ENCODE peak calls at places on chromosomes 3 and 15, in seven cellular contexts. Z is pancreas, K is RWPE1, C is GM23338, M is iPS DF 6.9, F is GM23248, L is breast epithelium. A is an unnamed sample.

GRCh38 chr15:58608129-58608590 is 141.3 kb downstream of the ADAM10 start:
- DNase-seq in Z (no peak), K (no peak), C (no peak), M (no peak), F (peak; percentile 70), L (no peak), A (no peak)

GRCh38 chr3:150913174-150913922 is 8.1 kb upstream of the MINDY4B start:
- DNase-seq in Z (no peak), K (no peak), C (no peak), M (no peak), F (peak; percentile 5), L (no peak), A (no peak)

GRCh38 chr3:12194209-12194608 is 35.5 kb upstream of the TIMP4 start:
- DNase-seq in Z (no peak), K (peak; percentile 30), C (no peak), M (no peak), F (peak; percentile 88), L (no peak), A (no peak)

GRCh38 chr15:69074011-69074842 is 59.7 kb downstream of the NOX5 start:
- DNase-seq in Z (peak; percentile 37), K (peak; percentile 56), C (peak; percentile 84), M (no peak), F (peak; percentile 67), L (peak; percentile 74), A (no peak)

GRCh38 chr3:157110761-157111238 is 49.1 kb downstream of the CCNL1 start:
- DNase-seq in Z (no peak), K (no peak), C (no peak), M (no peak), F (no peak), L (no peak), A (no peak)

GRCh38 chr3:64533565-64534317 is 154.1 kb downstream of the ADAMTS9 start:
- DNase-seq in Z (peak; percentile 82), K (peak; percentile 65), C (peak; percentile 96), M (peak; percentile 82), F (peak; percentile 90), L (peak; percentile 81), A (peak; percentile 70)

GRCh38 chr3:165919284-165919683 is 82.1 kb upstream of the BCHE start:
- DNase-seq in Z (no peak), K (no peak), C (no peak), M (no peak), F (no peak), L (no peak), A (no peak)

GRCh38 chr15:82849556-82850241 is 40.3 kb downstream of the WHAMM start:
- DNase-seq in Z (peak; percentile 77), K (peak; percentile 50), C (peak; percentile 96), M (peak; percentile 88), F (peak; percentile 85), L (peak; percentile 76), A (no peak)

GRCh38 chr15:33132722-33133345 is 61.7 kb downstream of the FMN1 start:
- DNase-seq in Z (no peak), K (peak; percentile 90), C (peak; percentile 83), M (peak; percentile 60), F (peak; percentile 72), L (no peak), A (no peak)

GRCh38 chr15:70870066-70870465 is 16.1 kb upstream of the LARP6 start:
- DNase-seq in Z (no peak), K (no peak), C (no peak), M (no peak), F (peak; percentile 80), L (no peak), A (no peak)
- H3K27ac ChIP-seq in Z (no peak overlapping the region), K (no peak overlapping the region), C (no peak overlapping the region), M (no peak overlapping the region), F (peak overlapping the region; percentile 11), L (peak overlapping the region; percentile 36), A (peak overlapping the region; percentile 90)

GRCh38 chr3:127962937-127963336 is 47.9 kb downstream of the KBTBD12 start:
- DNase-seq in Z (no peak), K (no peak), C (no peak), M (no peak), F (no peak), L (no peak), A (no peak)

GRCh38 chr3:127959873-127960272 is 44.8 kb downstream of the KBTBD12 start:
- DNase-seq in Z (no peak), K (peak; percentile 25), C (peak; percentile 73), M (peak; percentile 22), F (peak; percentile 23), L (no peak), A (no peak)

GRCh38 chr3:127964053-127964452 is 49.0 kb downstream of the KBTBD12 start:
- DNase-seq in Z (no peak), K (no peak), C (no peak), M (no peak), F (no peak), L (no peak), A (no peak)

GRCh38 chr3:127961124-127961523 is 46.1 kb downstream of the KBTBD12 start:
- DNase-seq in Z (no peak), K (no peak), C (no peak), M (no peak), F (no peak), L (no peak), A (no peak)

DNA sequence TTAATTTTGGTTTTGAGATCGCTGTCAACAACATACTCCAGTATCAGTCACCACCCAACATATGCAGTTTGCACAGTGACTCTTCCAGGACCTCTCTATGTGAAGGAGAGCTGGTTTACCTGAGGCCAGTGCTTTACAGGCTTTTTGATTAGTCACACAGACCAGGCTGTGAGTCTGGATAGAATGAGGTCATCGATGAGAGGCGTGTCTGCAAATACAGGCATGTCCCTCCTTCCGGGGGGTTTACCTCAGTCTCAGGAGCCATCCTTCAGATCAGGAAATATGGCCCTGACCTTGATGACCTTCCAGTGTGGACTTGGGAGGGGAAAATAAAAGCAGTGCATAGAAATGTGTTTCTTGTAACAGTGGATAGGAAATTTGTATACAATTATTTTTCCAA is 46.9 kb downstream of the KBTBD12 start:
- DNase-seq in Z (no peak), K (peak; percentile 93), C (peak; percentile 18), M (no peak), F (peak; percentile 60), L (no peak), A (no peak)
- H3K27ac ChIP-seq in Z (no peak overlapping the region), K (no peak overlapping the region), C (no peak overlapping the region), M (no peak overlapping the region), F (no peak overlapping the region), L (no peak overlapping the region), A (peak overlapping the region; percentile 54)

GRCh38 chr15:89115547-89115946 is 27.3 kb downstream of the ABHD2 start:
- DNase-seq in Z (peak; percentile 79), K (no peak), C (peak; percentile 50), M (no peak), F (no peak), L (no peak), A (no peak)
- H3K27ac ChIP-seq in Z (peak overlapping the region; percentile 79), K (no peak overlapping the region), C (peak overlapping the region; percentile 64), M (no peak overlapping the region), F (no peak overlapping the region), L (peak overlapping the region; percentile 69), A (peak overlapping the region; percentile 92)

GRCh38 chr3:189563841-189564563 is 67.2 kb upstream of the TP63 start:
- DNase-seq in Z (no peak), K (peak; percentile 83), C (no peak), M (no peak), F (peak; percentile 92), L (no peak), A (no peak)
- H3K27ac ChIP-seq in Z (no peak overlapping the region), K (no peak overlapping the region), C (peak overlapping the region; percentile 39), M (no peak overlapping the region), F (peak overlapping the region; percentile 37), L (no peak overlapping the region), A (no peak overlapping the region)

GRCh38 chr3:58000306-58000705 is 7.9 kb upstream of the FLNB start:
- DNase-seq in Z (no peak), K (no peak), C (no peak), M (no peak), F (no peak), L (no peak), A (no peak)

GRCh38 chr3:57999423-58000115 is 8.7 kb upstream of the FLNB start:
- DNase-seq in Z (no peak), K (no peak), C (no peak), M (no peak), F (no peak), L (no peak), A (no peak)

GRCh38 chr3:58001979-58002378 is 6.2 kb upstream of the FLNB start:
- DNase-seq in Z (no peak), K (no peak), C (no peak), M (no peak), F (no peak), L (no peak), A (no peak)

GRCh38 chr3:58000713-58001467 is 7.3 kb upstream of the FLNB start:
- DNase-seq in Z (no peak), K (peak; percentile 53), C (no peak), M (no peak), F (no peak), L (no peak), A (no peak)

DNA sequence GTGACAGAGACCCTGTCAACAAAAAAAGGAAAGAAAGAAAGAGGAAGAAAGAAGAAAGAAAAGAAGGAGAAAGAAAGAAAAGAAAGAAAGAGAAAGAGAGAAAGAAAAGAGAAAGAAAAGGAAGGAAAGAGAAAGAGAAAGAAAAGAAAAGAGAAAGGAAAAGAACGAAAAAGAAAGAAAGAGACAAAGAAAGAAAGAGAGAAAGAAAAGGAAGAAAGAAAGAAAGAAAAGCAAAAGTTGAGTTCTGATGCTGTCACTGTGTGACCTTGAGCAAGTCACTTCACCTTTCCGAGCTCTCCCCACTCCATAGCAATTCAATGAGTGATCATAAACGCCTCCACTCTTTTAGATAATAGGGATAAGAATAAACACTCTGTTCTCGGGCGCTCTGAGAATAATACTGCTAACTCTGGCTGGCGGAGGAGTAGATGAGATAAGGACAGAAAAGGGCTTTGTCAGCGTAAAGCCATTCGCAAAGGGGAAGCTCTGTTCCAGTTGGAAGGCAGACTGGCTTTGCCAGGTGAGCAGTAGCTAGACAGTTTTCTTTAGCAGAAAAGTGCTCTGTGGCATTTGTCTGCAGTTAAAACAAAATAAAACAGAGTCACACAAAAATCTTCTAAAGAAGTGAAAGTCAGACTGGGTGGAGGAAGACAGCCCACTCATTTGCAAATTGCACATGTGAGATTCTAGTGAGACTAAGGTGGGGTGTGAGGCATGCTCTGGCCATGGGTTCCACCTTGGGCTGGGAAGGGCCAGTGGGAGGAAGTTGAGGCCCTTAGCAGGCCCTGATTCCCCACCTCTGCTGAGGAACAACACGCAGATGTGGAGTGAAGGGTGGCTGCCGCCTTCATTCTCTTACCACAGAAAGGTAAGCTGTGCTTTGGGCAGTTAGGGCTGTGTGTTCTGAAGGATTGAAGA is 9.6 kb upstream of the FLNB start:
- DNase-seq in Z (no peak), K (no peak), C (no peak), M (no peak), F (peak; percentile 47), L (no peak), A (peak; percentile 47)
- H3K27ac ChIP-seq in Z (peak overlapping the region; percentile 56), K (peak overlapping the region; percentile 74), C (no peak overlapping the region), M (no peak overlapping the region), F (no peak overlapping the region), L (peak overlapping the region; percentile 58), A (peak overlapping the region; percentile 67)

DNA sequence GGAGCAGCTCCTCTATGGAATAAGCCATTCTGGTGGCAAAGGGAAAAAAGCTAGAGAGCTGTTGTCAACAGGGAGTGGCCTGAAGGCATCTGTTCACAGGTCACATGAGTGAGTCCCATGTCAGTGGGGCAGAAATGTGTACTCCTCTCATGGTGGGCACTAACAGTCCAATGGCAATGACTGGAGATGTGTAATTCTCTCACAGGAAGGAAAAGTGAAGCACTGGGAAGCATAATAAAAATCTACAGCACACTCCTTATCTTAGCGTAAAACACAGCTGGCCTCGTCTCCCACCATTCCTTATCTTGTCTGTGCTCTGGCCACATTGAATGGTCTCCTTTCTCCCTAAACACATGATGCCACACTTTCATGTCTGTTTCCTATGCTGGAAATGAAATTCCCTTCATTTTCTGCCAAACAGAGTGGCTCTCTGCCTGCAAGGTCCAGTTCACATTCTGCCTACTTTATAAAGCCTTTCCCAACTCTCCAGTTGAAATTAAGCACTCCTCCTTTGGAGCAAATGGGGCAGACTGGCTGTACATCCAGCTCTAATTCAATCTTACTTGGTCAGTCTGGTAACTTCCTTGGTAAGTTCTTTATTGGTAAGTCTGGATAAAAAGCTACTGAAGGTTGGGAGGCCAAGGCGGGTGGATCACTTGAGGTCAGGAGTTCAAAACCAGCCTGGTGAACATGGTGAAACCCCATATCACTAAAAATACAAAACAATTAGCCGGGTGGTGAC is 139.8 kb downstream of the RPL22L1 start:
- DNase-seq in Z (no peak), K (no peak), C (no peak), M (no peak), F (no peak), L (no peak), A (no peak)
- H3K27ac ChIP-seq in Z (no peak overlapping the region), K (no peak overlapping the region), C (no peak overlapping the region), M (no peak overlapping the region), F (no peak overlapping the region), L (no peak overlapping the region), A (no peak overlapping the region)

A was measured in caudate nucleus.